ENCODE peak calls at places on chromosomes 11 and 22, in eight cellular contexts. One of them, this sample, is unnamed.
A peak's percentile ranks its signal among the peaks of the same experiment; 100 is the strongest.

GRCh38 chr11:47724041-47724729 is 9.0 kb upstream of the AGBL2 start:
- DNase-seq in CD8-positive, alpha-beta memory T cell: no peak
- DNase-seq in brain microvascular endothelial cell: peak; percentile 87
- DNase-seq in stimulated activated effector memory CD8-positive, alpha-beta T cell treated with anti-CD3 and anti-CD28 coated beads, Interleukin-12 subunit alpha, Interleukin-12 subunit beta, amount 100 ng/mL, for 72 hours: no peak
- DNase-seq in GM03348: peak; percentile 9
- DNase-seq in stimulated activated CD4-positive, alpha-beta T cell treated with anti-CD3 and anti-CD28 coated beads, Interleukin-12 subunit alpha, Interleukin-12 subunit beta, amount 100 ng/mL, for 24 hours: no peak
- DNase-seq in stimulated activated naive CD8-positive, alpha-beta T cell treated with anti-CD3 and anti-CD28 coated beads, Interleukin-15, Interleukin-2, amounts not matched to agents 100 U/mL and 50 U/mL, for 24 hours: no peak
- DNase-seq in caudate nucleus: no peak
- DNase-seq in this sample: no peak

GRCh38 chr11:7977251-7977917 is 9.8 kb upstream of the EIF3F start:
- DNase-seq in GM03348: peak; percentile 64
- DNase-seq in CD8-positive, alpha-beta memory T cell: no peak
- DNase-seq in brain microvascular endothelial cell: peak; percentile 74
- DNase-seq in stimulated activated naive CD8-positive, alpha-beta T cell treated with anti-CD3 and anti-CD28 coated beads, Interleukin-15, Interleukin-2, amounts not matched to agents 100 U/mL and 50 U/mL, for 24 hours: no peak
- DNase-seq in stimulated activated effector memory CD8-positive, alpha-beta T cell treated with anti-CD3 and anti-CD28 coated beads, Interleukin-12 subunit alpha, Interleukin-12 subunit beta, amount 100 ng/mL, for 72 hours: no peak
- DNase-seq in stimulated activated CD4-positive, alpha-beta T cell treated with anti-CD3 and anti-CD28 coated beads, Interleukin-12 subunit alpha, Interleukin-12 subunit beta, amount 100 ng/mL, for 24 hours: no peak
- DNase-seq in caudate nucleus: no peak
- DNase-seq in this sample: no peak

GRCh38 chr11:16097543-16097942 is 258.8 kb downstream of the SOX6 start:
- DNase-seq in stimulated activated naive CD8-positive, alpha-beta T cell treated with anti-CD3 and anti-CD28 coated beads, Interleukin-15, Interleukin-2, amounts not matched to agents 100 U/mL and 50 U/mL, for 24 hours: no peak
- DNase-seq in GM03348: no peak
- DNase-seq in stimulated activated effector memory CD8-positive, alpha-beta T cell treated with anti-CD3 and anti-CD28 coated beads, Interleukin-12 subunit alpha, Interleukin-12 subunit beta, amount 100 ng/mL, for 72 hours: no peak
- DNase-seq in stimulated activated CD4-positive, alpha-beta T cell treated with anti-CD3 and anti-CD28 coated beads, Interleukin-12 subunit alpha, Interleukin-12 subunit beta, amount 100 ng/mL, for 24 hours: no peak
- DNase-seq in brain microvascular endothelial cell: no peak
- DNase-seq in caudate nucleus: no peak
- DNase-seq in CD8-positive, alpha-beta memory T cell: no peak
- DNase-seq in this sample: no peak

GRCh38 chr11:71998649-71999310 is at the start of gene IL18BP:
- DNase-seq in caudate nucleus: no peak
- DNase-seq in GM03348: no peak
- DNase-seq in stimulated activated CD4-positive, alpha-beta T cell treated with anti-CD3 and anti-CD28 coated beads, Interleukin-12 subunit alpha, Interleukin-12 subunit beta, amount 100 ng/mL, for 24 hours: no peak
- DNase-seq in stimulated activated effector memory CD8-positive, alpha-beta T cell treated with anti-CD3 and anti-CD28 coated beads, Interleukin-12 subunit alpha, Interleukin-12 subunit beta, amount 100 ng/mL, for 72 hours: no peak
- DNase-seq in CD8-positive, alpha-beta memory T cell: peak; percentile 32
- DNase-seq in stimulated activated naive CD8-positive, alpha-beta T cell treated with anti-CD3 and anti-CD28 coated beads, Interleukin-15, Interleukin-2, amounts not matched to agents 100 U/mL and 50 U/mL, for 24 hours: no peak
- DNase-seq in brain microvascular endothelial cell: no peak
- DNase-seq in this sample: no peak

GRCh38 chr22:19818264-19819208 is 36.1 kb downstream of the GNB1L start:
- DNase-seq in stimulated activated naive CD8-positive, alpha-beta T cell treated with anti-CD3 and anti-CD28 coated beads, Interleukin-15, Interleukin-2, amounts not matched to agents 100 U/mL and 50 U/mL, for 24 hours: no peak
- DNase-seq in GM03348: peak; percentile 5
- DNase-seq in CD8-positive, alpha-beta memory T cell: no peak
- DNase-seq in stimulated activated CD4-positive, alpha-beta T cell treated with anti-CD3 and anti-CD28 coated beads, Interleukin-12 subunit alpha, Interleukin-12 subunit beta, amount 100 ng/mL, for 24 hours: no peak
- DNase-seq in brain microvascular endothelial cell: no peak
- DNase-seq in stimulated activated effector memory CD8-positive, alpha-beta T cell treated with anti-CD3 and anti-CD28 coated beads, Interleukin-12 subunit alpha, Interleukin-12 subunit beta, amount 100 ng/mL, for 72 hours: no peak
- DNase-seq in caudate nucleus: no peak
- DNase-seq in this sample: peak; percentile 52

GRCh38 chr11:43738600-43739409 is 58.3 kb downstream of the HSD17B12 start:
- DNase-seq in stimulated activated effector memory CD8-positive, alpha-beta T cell treated with anti-CD3 and anti-CD28 coated beads, Interleukin-12 subunit alpha, Interleukin-12 subunit beta, amount 100 ng/mL, for 72 hours: no peak
- DNase-seq in stimulated activated CD4-positive, alpha-beta T cell treated with anti-CD3 and anti-CD28 coated beads, Interleukin-12 subunit alpha, Interleukin-12 subunit beta, amount 100 ng/mL, for 24 hours: no peak
- DNase-seq in GM03348: peak; percentile 80
- DNase-seq in brain microvascular endothelial cell: peak; percentile 78
- DNase-seq in caudate nucleus: no peak
- DNase-seq in CD8-positive, alpha-beta memory T cell: no peak
- DNase-seq in stimulated activated naive CD8-positive, alpha-beta T cell treated with anti-CD3 and anti-CD28 coated beads, Interleukin-15, Interleukin-2, amounts not matched to agents 100 U/mL and 50 U/mL, for 24 hours: no peak
- DNase-seq in this sample: no peak

GRCh38 chr11:126113515-126113957 is 50.9 kb upstream of the CDON start:
- DNase-seq in stimulated activated effector memory CD8-positive, alpha-beta T cell treated with anti-CD3 and anti-CD28 coated beads, Interleukin-12 subunit alpha, Interleukin-12 subunit beta, amount 100 ng/mL, for 72 hours: no peak
- DNase-seq in GM03348: peak; percentile 93
- DNase-seq in stimulated activated CD4-positive, alpha-beta T cell treated with anti-CD3 and anti-CD28 coated beads, Interleukin-12 subunit alpha, Interleukin-12 subunit beta, amount 100 ng/mL, for 24 hours: no peak
- DNase-seq in caudate nucleus: no peak
- DNase-seq in brain microvascular endothelial cell: peak; percentile 80
- DNase-seq in stimulated activated naive CD8-positive, alpha-beta T cell treated with anti-CD3 and anti-CD28 coated beads, Interleukin-15, Interleukin-2, amounts not matched to agents 100 U/mL and 50 U/mL, for 24 hours: no peak
- DNase-seq in CD8-positive, alpha-beta memory T cell: no peak
- DNase-seq in this sample: no peak

GRCh38 chr22:41360126-41360525 is 21.6 kb upstream of the TEF start:
- DNase-seq in GM03348: no peak
- DNase-seq in stimulated activated naive CD8-positive, alpha-beta T cell treated with anti-CD3 and anti-CD28 coated beads, Interleukin-15, Interleukin-2, amounts not matched to agents 100 U/mL and 50 U/mL, for 24 hours: no peak
- DNase-seq in stimulated activated CD4-positive, alpha-beta T cell treated with anti-CD3 and anti-CD28 coated beads, Interleukin-12 subunit alpha, Interleukin-12 subunit beta, amount 100 ng/mL, for 24 hours: no peak
- DNase-seq in stimulated activated effector memory CD8-positive, alpha-beta T cell treated with anti-CD3 and anti-CD28 coated beads, Interleukin-12 subunit alpha, Interleukin-12 subunit beta, amount 100 ng/mL, for 72 hours: no peak
- DNase-seq in brain microvascular endothelial cell: no peak
- DNase-seq in CD8-positive, alpha-beta memory T cell: no peak
- DNase-seq in caudate nucleus: no peak
- DNase-seq in this sample: peak; percentile 90

GRCh38 chr11:120125005-120125404 is 12.9 kb downstream of the TRIM29 start:
- DNase-seq in brain microvascular endothelial cell: peak; percentile 35
- DNase-seq in stimulated activated naive CD8-positive, alpha-beta T cell treated with anti-CD3 and anti-CD28 coated beads, Interleukin-15, Interleukin-2, amounts not matched to agents 100 U/mL and 50 U/mL, for 24 hours: no peak
- DNase-seq in stimulated activated effector memory CD8-positive, alpha-beta T cell treated with anti-CD3 and anti-CD28 coated beads, Interleukin-12 subunit alpha, Interleukin-12 subunit beta, amount 100 ng/mL, for 72 hours: no peak
- DNase-seq in caudate nucleus: no peak
- DNase-seq in stimulated activated CD4-positive, alpha-beta T cell treated with anti-CD3 and anti-CD28 coated beads, Interleukin-12 subunit alpha, Interleukin-12 subunit beta, amount 100 ng/mL, for 24 hours: no peak
- DNase-seq in GM03348: peak; percentile 34
- DNase-seq in CD8-positive, alpha-beta memory T cell: no peak
- DNase-seq in this sample: no peak

GRCh38 chr11:133530501-133530835 is 1.8 kb downstream of the OPCML start:
- DNase-seq in stimulated activated CD4-positive, alpha-beta T cell treated with anti-CD3 and anti-CD28 coated beads, Interleukin-12 subunit alpha, Interleukin-12 subunit beta, amount 100 ng/mL, for 24 hours: no peak
- DNase-seq in brain microvascular endothelial cell: no peak
- DNase-seq in stimulated activated naive CD8-positive, alpha-beta T cell treated with anti-CD3 and anti-CD28 coated beads, Interleukin-15, Interleukin-2, amounts not matched to agents 100 U/mL and 50 U/mL, for 24 hours: no peak
- DNase-seq in caudate nucleus: no peak
- DNase-seq in stimulated activated effector memory CD8-positive, alpha-beta T cell treated with anti-CD3 and anti-CD28 coated beads, Interleukin-12 subunit alpha, Interleukin-12 subunit beta, amount 100 ng/mL, for 72 hours: no peak
- DNase-seq in CD8-positive, alpha-beta memory T cell: no peak
- DNase-seq in GM03348: no peak
- DNase-seq in this sample: peak; percentile 75

This sample was measured in H7.